ENCODE peak calls at places on chromosomes 2 and 18, in seven cellular contexts. N is breast epithelium, E is uterus, K is suprapubic skin, I is HCT116, V is prostate gland, O is right lobe of liver. C is an unnamed sample.
A peak's percentile ranks its signal among the peaks of the same experiment; 100 is the strongest.

GRCh38 chr2:288002-288742 is at the start of gene ALKAL2:
- DNase-seq in N (no peak), E (peak; percentile 48), K (no peak), I (no peak), V (no peak), O (no peak), C (no peak)

GRCh38 chr2:49490710-49491109 is 336.4 kb upstream of the FSHR start:
- DNase-seq in N (no peak), E (no peak), K (no peak), I (no peak), V (peak; percentile 59), O (peak; percentile 65), C (peak; percentile 24)

GRCh38 chr2:196372276-196372809 is 201.0 kb upstream of the STK17B start:
- DNase-seq in N (no peak), E (no peak), K (no peak), I (no peak), V (no peak), O (no peak), C (no peak)

GRCh38 chr2:129732630-129733026 is 246.8 kb upstream of the RAB6C start:
- DNase-seq in N (peak; percentile 31), E (no peak), K (peak; percentile 34), I (no peak), V (no peak), O (no peak), C (peak; percentile 19)

GRCh38 chr18:74198453-74198852 is 50.1 kb downstream of the TIMM21 start:
- DNase-seq in N (no peak), E (no peak), K (no peak), I (no peak), V (no peak), O (no peak), C (no peak)

GRCh38 chr2:176189666-176190641 is 1.5 kb downstream of the HOXD1 start:
- DNase-seq in N (no peak), E (no peak), K (no peak), I (no peak), V (no peak), O (no peak), C (peak; percentile 34)

GRCh38 chr18:74534981-74535649 is 815 bp downstream of the CNDP1 start:
- DNase-seq in N (no peak), E (no peak), K (no peak), I (no peak), V (no peak), O (no peak), C (no peak)

GRCh38 chr2:230779141-230779523 is 66.5 kb downstream of the CAB39 start:
- DNase-seq in N (no peak), E (no peak), K (no peak), I (no peak), V (no peak), O (no peak), C (no peak)

GRCh38 chr18:41745166-41746049 is 209.6 kb upstream of the PIK3C3 start:
- DNase-seq in N (peak; percentile 56), E (no peak), K (no peak), I (no peak), V (peak; percentile 53), O (peak; percentile 66), C (no peak)

GRCh38 chr18:31511098-31511497 is 13.1 kb downstream of the DSG2 start:
- DNase-seq in N (no peak), E (no peak), K (no peak), I (no peak), V (no peak), O (no peak), C (no peak)

GRCh38 chr2:235512699-235513053 is 18.8 kb downstream of the AGAP1 start:
- DNase-seq in N (no peak), E (no peak), K (no peak), I (no peak), V (no peak), O (no peak), C (no peak)

GRCh38 chr2:66496680-66497420 is 61.9 kb downstream of the MEIS1 start:
- DNase-seq in N (no peak), E (no peak), K (no peak), I (no peak), V (no peak), O (no peak), C (no peak)

GRCh38 chr18:39742015-39742466 is 2176.4 kb upstream of the CELF4 start:
- DNase-seq in N (no peak), E (no peak), K (no peak), I (no peak), V (no peak), O (no peak), C (no peak)

GRCh38 chr2:20542269-20542668 is 95.4 kb downstream of the RHOB start:
- DNase-seq in N (no peak), E (no peak), K (no peak), I (no peak), V (no peak), O (no peak), C (no peak)

GRCh38 chr2:27118525-27119329 is at the start of gene CGREF1:
- DNase-seq in N (no peak), E (no peak), K (no peak), I (no peak), V (no peak), O (no peak), C (no peak)

GRCh38 chr2:99106905-99107304 is 34.6 kb upstream of the C2orf15 start:
- DNase-seq in N (no peak), E (no peak), K (no peak), I (no peak), V (no peak), O (no peak), C (no peak)

GRCh38 chr2:144131042-144131441 is 388.9 kb downstream of the ZEB2 start:
- DNase-seq in N (no peak), E (no peak), K (no peak), I (no peak), V (no peak), O (no peak), C (no peak)

GRCh38 chr2:50065845-50066244 is 911.5 kb upstream of the FSHR start:
- DNase-seq in N (no peak), E (no peak), K (no peak), I (no peak), V (no peak), O (no peak), C (no peak)

GRCh38 chr2:198438326-198438725 is 633.9 kb downstream of the PLCL1 start:
- DNase-seq in N (no peak), E (no peak), K (no peak), I (no peak), V (no peak), O (no peak), C (no peak)

GRCh38 chr2:190781604-190782198 is 98.9 kb upstream of the GLS start:
- DNase-seq in N (no peak), E (peak; percentile 31), K (no peak), I (peak; percentile 53), V (peak; percentile 16), O (peak; percentile 56), C (peak; percentile 43)

GRCh38 chr2:160252278-160252887 is 52.3 kb upstream of the ITGB6 start:
- DNase-seq in N (no peak), E (no peak), K (no peak), I (peak; percentile 34), V (no peak), O (no peak), C (no peak)

GRCh38 chr18:39976771-39977170 is 1978.3 kb upstream of the PIK3C3 start:
- DNase-seq in N (no peak), E (no peak), K (no peak), I (no peak), V (no peak), O (no peak), C (no peak)

GRCh38 chr2:148658807-148659722 is 14.5 kb downstream of the EPC2 start:
- DNase-seq in N (no peak), E (no peak), K (no peak), I (no peak), V (no peak), O (no peak), C (no peak)

GRCh38 chr18:5519448-5520362 is 24.1 kb downstream of the EPB41L3 start:
- DNase-seq in N (no peak), E (no peak), K (no peak), I (no peak), V (no peak), O (no peak), C (no peak)

GRCh38 chr2:129765326-129766158 is 213.9 kb upstream of the RAB6C start:
- DNase-seq in N (no peak), E (no peak), K (peak; percentile 50), I (no peak), V (no peak), O (no peak), C (no peak)

GRCh38 chr18:12470382-12471090 is 62.8 kb downstream of the PRELID3A start:
- DNase-seq in N (no peak), E (no peak), K (no peak), I (no peak), V (peak; percentile 68), O (no peak), C (no peak)

GRCh38 chr2:229270551-229271410 is at the start of gene PID1:
- DNase-seq in N (no peak), E (peak; percentile 25), K (no peak), I (no peak), V (no peak), O (peak; percentile 64), C (peak; percentile 48)

GRCh38 chr2:234496442-234496834 is 443 bp downstream of the ARL4C start:
- DNase-seq in N (no peak), E (no peak), K (peak; percentile 79), I (no peak), V (peak; percentile 50), O (no peak), C (no peak)

GRCh38 chr2:203327918-203328734 is at the start of gene ABI2:
- DNase-seq in N (peak; percentile 70), E (peak; percentile 76), K (peak; percentile 85), I (peak; percentile 38), V (peak; percentile 77), O (peak; percentile 86), C (peak; percentile 97)
- TF ChIP-seq POLR2A in N (no peak), E (peak; percentile 17), K (no peak), I (peak; percentile 60), V (peak; percentile 49), O (no peak), C (peak; percentile 57)

GRCh38 chr2:241503776-241504392 is 4.5 kb downstream of the STK25 start:
- DNase-seq in N (no peak), E (no peak), K (no peak), I (no peak), V (no peak), O (no peak), C (no peak)
- H3K4me3 ChIP-seq in N (no peak overlapping the region), E (no peak overlapping the region), K (no peak overlapping the region), I (no peak overlapping the region), V (no peak overlapping the region), O (no peak overlapping the region), C (no peak overlapping the region)

DNA sequence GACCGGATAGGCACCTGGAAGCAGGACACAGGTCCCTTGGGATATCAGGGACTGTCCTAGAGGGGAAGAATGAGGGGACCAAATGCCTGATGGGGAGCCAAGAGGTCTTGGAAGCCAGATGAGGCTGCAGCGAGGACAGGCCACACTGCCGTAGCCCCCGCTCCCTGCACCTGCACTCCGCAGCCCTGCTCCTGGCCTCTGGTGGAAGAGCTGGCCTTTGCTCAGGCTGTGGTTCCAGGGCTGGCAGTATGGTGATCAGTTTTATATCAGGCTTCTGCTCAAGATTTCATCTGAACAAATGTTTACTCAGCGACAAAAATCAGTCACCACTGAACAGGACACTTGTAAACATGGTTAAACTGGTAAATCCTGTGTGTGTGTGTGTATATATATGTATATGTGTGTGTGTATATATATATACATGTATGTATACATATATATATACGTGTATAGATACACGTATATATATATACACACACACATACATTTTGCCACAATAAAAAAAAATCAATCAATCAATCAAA is 52.5 kb upstream of the TAF1B start:
- DNase-seq in N (peak; percentile 33), E (no peak), K (no peak), I (no peak), V (no peak), O (no peak), C (no peak)
- TF ChIP-seq POLR2A in N (no peak), E (no peak), K (no peak), I (no peak), V (no peak), O (no peak), C (no peak)

GRCh38 chr2:188295067-188295685 is 3.5 kb downstream of the GULP1 start:
- DNase-seq in N (no peak), E (no peak), K (no peak), I (no peak), V (no peak), O (no peak), C (no peak)
- H3K4me3 ChIP-seq in N (peak overlapping the region; percentile 75), E (peak overlapping the region; percentile 76), K (no peak overlapping the region), I (no peak overlapping the region), V (no peak overlapping the region), O (no peak overlapping the region), C (no peak overlapping the region)

C was measured in upper lobe of left lung.